ENCODE peak calls at places on chromosomes 1 and 21, in five cellular contexts. G is brain microvascular endothelial cell; O is stimulated activated CD8-positive, alpha-beta memory T cell treated with anti-CD3 and anti-CD28 coated beads, Interleukin-15, amount 100 ng/mL, for 24 hours; B is islet precursor cell; E is right atrium auricular region. L is an unnamed sample.

GRCh38 chr1:235999259-235999925 is 65.5 kb downstream of the NID1 start:
- DNase-seq in E (no peak), G (peak; percentile 97), O (peak; percentile 36), B (peak; percentile 84), L (no peak)

GRCh38 chr1:160544647-160545046 is 21.6 kb upstream of the SLAMF6 start:
- DNase-seq in B (no peak), G (peak; percentile 5), O (no peak), E (no peak), L (no peak)

GRCh38 chr1:147897789-147898188 is 4.8 kb upstream of the GJA8 start:
- DNase-seq in E (no peak), G (no peak), B (no peak), O (no peak), L (no peak)

GRCh38 chr1:5430911-5431310 is 561.3 kb downstream of the NPHP4 start:
- DNase-seq in O (no peak), E (no peak), B (no peak), G (no peak), L (peak; percentile 95)

GRCh38 chr1:213852107-213852506 is 135.7 kb upstream of the PROX1 start:
- DNase-seq in B (no peak), O (no peak), E (no peak), G (no peak), L (no peak)

GRCh38 chr1:236398538-236398937 is 4.5 kb downstream of the EDARADD start:
- DNase-seq in G (no peak), B (no peak), E (no peak), O (no peak), L (no peak)

GRCh38 chr1:237205400-237206064 is 163.5 kb downstream of the RYR2 start:
- DNase-seq in E (peak; percentile 84), G (peak; percentile 24), B (no peak), O (no peak), L (no peak)

GRCh38 chr1:230231739-230232075 is 164.7 kb downstream of the GALNT2 start:
- DNase-seq in E (peak; percentile 89), G (peak; percentile 75), O (no peak), B (peak; percentile 53), L (no peak)

GRCh38 chr1:31714442-31715096 is 10.8 kb upstream of the COL16A1 start:
- DNase-seq in O (no peak), B (peak; percentile 95), G (peak; percentile 43), E (peak; percentile 90), L (peak; percentile 58)

GRCh38 chr1:26368486-26368885 is 4.1 kb downstream of the ZNF683 start:
- DNase-seq in E (no peak), B (no peak), G (no peak), O (no peak), L (no peak)

GRCh38 chr1:17596651-17597509 is 57.4 kb downstream of the ARHGEF10L start:
- DNase-seq in G (no peak), B (peak; percentile 86), E (no peak), O (no peak), L (peak; percentile 88)

GRCh38 chr1:232718928-232719927 is 86.0 kb upstream of the MAP10 start:
- DNase-seq in G (no peak), B (no peak), E (no peak), O (no peak), L (no peak)

GRCh38 chr21:26079376-26079775 is 91.2 kb downstream of the APP start:
- DNase-seq in G (no peak), O (no peak), E (no peak), B (no peak), L (no peak)

GRCh38 chr1:13730751-13731482 is 30.9 kb downstream of the PRDM2 start:
- DNase-seq in O (peak; percentile 32), E (peak; percentile 64), G (no peak), B (no peak), L (no peak)

GRCh38 chr1:19469004-19469403 is 16.3 kb downstream of the CAPZB start:
- DNase-seq in E (no peak), O (no peak), G (no peak), B (no peak), L (no peak)

GRCh38 chr21:38306833-38307232 is 50.0 kb downstream of the KCNJ15 start:
- DNase-seq in E (no peak), B (no peak), G (peak; percentile 96), O (no peak), L (no peak)

GRCh38 chr1:154419620-154420020 is 14.5 kb downstream of the IL6R start:
- DNase-seq in B (no peak), O (no peak), G (peak; percentile 86), E (peak; percentile 97), L (no peak)

GRCh38 chr1:214004014-214004413 is 16.2 kb downstream of the PROX1 start:
- DNase-seq in G (no peak), B (peak; percentile 26), E (no peak), O (no peak), L (no peak)

GRCh38 chr21:44298301-44298700 is 1.6 kb upstream of the PFKL start:
- DNase-seq in G (no peak), B (no peak), E (no peak), O (no peak), L (no peak)

GRCh38 chr1:38030596-38031512 is 15.7 kb downstream of the POU3F1 start:
- DNase-seq in E (no peak), O (no peak), G (no peak), B (no peak), L (no peak)

GRCh38 chr21:45371092-45371491 is 33.9 kb upstream of the COL18A1 start:
- DNase-seq in O (no peak), G (no peak), B (no peak), E (no peak), L (no peak)

GRCh38 chr1:54542120-54542961 is 5.7 kb upstream of the ACOT11 start:
- DNase-seq in B (peak; percentile 98), E (no peak), G (peak; percentile 14), O (peak; percentile 12), L (peak; percentile 85)

GRCh38 chr1:13550663-13551062 is 33.0 kb upstream of the PDPN start:
- DNase-seq in G (no peak), O (no peak), B (peak; percentile 61), E (no peak), L (no peak)

L was measured in NCI-H345.